ENCODE peak calls at places on chromosomes 3 and 15, in five cellular contexts. T is cardiac muscle cell, E is heart right ventricle, H is pancreas, R is neural progenitor cell. K is an unnamed sample.

GRCh38 chr3:146536681-146537080 is 7.7 kb downstream of the PLSCR1 start:
- DNase-seq in T (peak; percentile 82), E (no peak), H (no peak), R (peak; percentile 17), K (no peak)

GRCh38 chr3:68088216-68088615 is 433.8 kb upstream of the SUCLG2 start:
- DNase-seq in T (no peak), E (no peak), H (no peak), R (no peak), K (no peak)

GRCh38 chr3:111237906-111238305 is 166.3 kb downstream of the NECTIN3 start:
- DNase-seq in T (no peak), E (no peak), H (no peak), R (no peak), K (no peak)

GRCh38 chr15:89461386-89461785 is 35.0 kb downstream of the RHCG start:
- DNase-seq in T (no peak), E (no peak), H (no peak), R (peak; percentile 75), K (peak; percentile 22)

GRCh38 chr3:11583226-11583625 is 60.5 kb downstream of the VGLL4 start:
- DNase-seq in T (peak; percentile 53), E (no peak), H (no peak), R (no peak), K (no peak)

GRCh38 chr3:29176501-29176900 is 104.4 kb upstream of the RBMS3 start:
- DNase-seq in T (no peak), E (peak; percentile 19), H (no peak), R (peak; percentile 70), K (no peak)

GRCh38 chr3:96331341-96331740 is 483.1 kb upstream of the EPHA6 start:
- DNase-seq in T (no peak), E (no peak), H (no peak), R (no peak), K (no peak)

GRCh38 chr3:183193762-183194701 is 31.5 kb upstream of the LAMP3 start:
- DNase-seq in T (no peak), E (no peak), H (no peak), R (no peak), K (no peak)

GRCh38 chr15:101651753-101652097 is 456 bp downstream of the TM2D3 start:
- DNase-seq in T (no peak), E (no peak), H (no peak), R (no peak), K (no peak)

GRCh38 chr3:171349392-171349791 is 110.8 kb downstream of the TNIK start:
- DNase-seq in T (no peak), E (no peak), H (no peak), R (no peak), K (no peak)

GRCh38 chr15:48112242-48112641 is 8.5 kb upstream of the SLC24A5 start:
- DNase-seq in T (peak; percentile 29), E (no peak), H (no peak), R (peak; percentile 73), K (no peak)

GRCh38 chr3:29465836-29466235 is 185.0 kb downstream of the RBMS3 start:
- DNase-seq in T (peak; percentile 39), E (peak; percentile 13), H (no peak), R (no peak), K (no peak)

GRCh38 chr3:139935071-139935865 is at the start of gene CLSTN2:
- DNase-seq in T (peak; percentile 44), E (peak; percentile 64), H (peak; percentile 75), R (peak; percentile 92), K (peak; percentile 91)

GRCh38 chr15:56869573-56869972 is 48.9 kb upstream of the TCF12 start:
- DNase-seq in T (peak; percentile 55), E (peak; percentile 24), H (peak; percentile 28), R (peak; percentile 57), K (peak; percentile 56)

GRCh38 chr3:53764376-53764775 is 81.8 kb downstream of the CHDH start:
- DNase-seq in T (no peak), E (no peak), H (peak; percentile 77), R (no peak), K (no peak)

GRCh38 chr15:77506311-77507150 is 85.8 kb downstream of the HMG20A start:
- DNase-seq in T (peak; percentile 79), E (peak; percentile 91), H (peak; percentile 59), R (no peak), K (no peak)

DNA sequence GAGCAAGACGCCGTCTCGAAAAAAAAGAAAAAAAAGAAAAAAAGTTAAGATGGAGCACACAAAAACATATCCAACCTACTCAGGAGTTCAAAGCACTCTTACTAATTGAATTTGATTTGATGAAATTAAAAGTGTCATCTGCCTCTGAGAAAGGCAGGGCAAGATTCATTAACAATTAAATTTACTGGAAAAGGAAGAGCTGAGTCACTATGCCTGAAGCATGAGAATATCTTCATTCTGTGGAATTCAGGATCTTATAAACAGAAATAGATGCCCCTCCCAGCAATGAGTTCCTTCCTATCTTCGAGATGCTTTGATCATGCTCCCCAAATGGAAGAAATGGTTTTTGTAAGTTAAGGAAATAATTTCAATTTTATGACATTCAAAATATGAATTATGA is 61.0 kb upstream of the ST3GAL6 start:
- DNase-seq in T (no peak), E (no peak), H (no peak), R (no peak), K (no peak)
- H3K27me3 ChIP-seq in T (no peaks in the 10 kb centered on the region), E (no peaks in the 10 kb centered on the region), H (no peaks in the 10 kb centered on the region), R (no peaks in the 10 kb centered on the region), K (no peaks in the 10 kb centered on the region)

DNA sequence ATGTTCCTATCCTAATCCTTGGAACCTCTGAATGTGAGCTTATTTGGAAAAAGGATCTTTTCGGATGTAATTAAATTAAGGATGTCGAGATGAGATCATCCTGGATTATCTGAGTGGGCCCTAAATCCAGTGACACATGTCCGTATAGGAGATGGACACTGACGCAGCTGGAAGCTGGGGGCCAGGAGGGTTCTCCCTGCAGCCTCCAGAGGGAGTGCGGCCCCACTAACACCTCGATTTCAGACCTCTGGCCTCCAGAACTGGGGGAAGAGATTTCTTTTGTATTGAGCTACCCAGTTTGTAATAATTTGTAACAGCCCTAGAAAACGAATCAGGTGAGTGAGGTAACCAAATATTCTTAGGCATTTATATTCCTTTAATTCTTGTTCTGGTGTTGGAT is 2.5 kb downstream of the DNAJB8 start:
- DNase-seq in T (no peak), E (peak; percentile 16), H (no peak), R (no peak), K (no peak)
- H3K27me3 ChIP-seq in T (peaks cover 21% of the 10 kb centered on the region), E (peaks cover 9% of the 10 kb centered on the region), H (no peaks in the 10 kb centered on the region), R (peaks cover 35% of the 10 kb centered on the region), K (no peaks in the 10 kb centered on the region)

GRCh38 chr15:29827421-29827820 is 5.2 kb upstream of the TJP1 start:
- DNase-seq in T (no peak), E (no peak), H (no peak), R (no peak), K (no peak)
- H3K27me3 ChIP-seq in T (no peaks in the 10 kb centered on the region), E (no peaks in the 10 kb centered on the region), H (no peaks in the 10 kb centered on the region), R (peaks cover 16% of the 10 kb centered on the region), K (no peaks in the 10 kb centered on the region)

GRCh38 chr3:99818818-99819217 is 1.2 kb downstream of the CMSS1 start:
- DNase-seq in T (no peak), E (no peak), H (no peak), R (no peak), K (no peak)

GRCh38 chr3:99817047-99817436 is 620 bp upstream of the CMSS1 start:
- DNase-seq in T (no peak), E (no peak), H (no peak), R (peak; percentile 42), K (no peak)

GRCh38 chr3:99817437-99818240 is at the start of gene CMSS1:
- DNase-seq in T (peak; percentile 96), E (peak; percentile 95), H (peak; percentile 95), R (peak; percentile 96), K (peak; percentile 100)
- H3K27me3 ChIP-seq in T (no peaks in the 10 kb centered on the region), E (no peaks in the 10 kb centered on the region), H (no peaks in the 10 kb centered on the region), R (no peaks in the 10 kb centered on the region), K (no peaks in the 10 kb centered on the region)

GRCh38 chr15:69722924-69723323 is 270.3 kb downstream of the RPLP1 start:
- DNase-seq in T (no peak), E (no peak), H (no peak), R (no peak), K (no peak)

GRCh38 chr15:69725210-69725609 is 272.6 kb downstream of the RPLP1 start:
- DNase-seq in T (no peak), E (no peak), H (no peak), R (no peak), K (no peak)

GRCh38 chr15:69725957-69726356 is 273.3 kb downstream of the RPLP1 start:
- DNase-seq in T (no peak), E (peak; percentile 13), H (no peak), R (no peak), K (no peak)

GRCh38 chr15:69723404-69724097 is 270.9 kb downstream of the RPLP1 start:
- DNase-seq in T (no peak), E (no peak), H (no peak), R (peak; percentile 47), K (no peak)

GRCh38 chr15:69724331-69724730 is 271.7 kb downstream of the RPLP1 start:
- DNase-seq in T (no peak), E (no peak), H (no peak), R (no peak), K (no peak)
- H3K27me3 ChIP-seq in T (peaks cover 10% of the 10 kb centered on the region), E (peaks cover 29% of the 10 kb centered on the region), H (no peaks in the 10 kb centered on the region), R (no peaks in the 10 kb centered on the region), K (no peaks in the 10 kb centered on the region)

GRCh38 chr3:148741219-148741618 is 43.5 kb downstream of the AGTR1 start:
- DNase-seq in T (no peak), E (no peak), H (peak; percentile 63), R (no peak), K (no peak)

GRCh38 chr3:148737104-148737525 is 39.4 kb downstream of the AGTR1 start:
- DNase-seq in T (peak; percentile 24), E (no peak), H (no peak), R (no peak), K (no peak)

GRCh38 chr3:148735597-148735996 is 37.9 kb downstream of the AGTR1 start:
- DNase-seq in T (no peak), E (no peak), H (no peak), R (no peak), K (no peak)

GRCh38 chr3:148739720-148740119 is 42.0 kb downstream of the AGTR1 start:
- DNase-seq in T (no peak), E (no peak), H (peak; percentile 63), R (no peak), K (no peak)

GRCh38 chr3:148736086-148736485 is 38.4 kb downstream of the AGTR1 start:
- DNase-seq in T (no peak), E (no peak), H (no peak), R (no peak), K (no peak)
- H3K27me3 ChIP-seq in T (no peaks in the 10 kb centered on the region), E (no peaks in the 10 kb centered on the region), H (no peaks in the 10 kb centered on the region), R (no peaks in the 10 kb centered on the region), K (no peaks in the 10 kb centered on the region)

DNA sequence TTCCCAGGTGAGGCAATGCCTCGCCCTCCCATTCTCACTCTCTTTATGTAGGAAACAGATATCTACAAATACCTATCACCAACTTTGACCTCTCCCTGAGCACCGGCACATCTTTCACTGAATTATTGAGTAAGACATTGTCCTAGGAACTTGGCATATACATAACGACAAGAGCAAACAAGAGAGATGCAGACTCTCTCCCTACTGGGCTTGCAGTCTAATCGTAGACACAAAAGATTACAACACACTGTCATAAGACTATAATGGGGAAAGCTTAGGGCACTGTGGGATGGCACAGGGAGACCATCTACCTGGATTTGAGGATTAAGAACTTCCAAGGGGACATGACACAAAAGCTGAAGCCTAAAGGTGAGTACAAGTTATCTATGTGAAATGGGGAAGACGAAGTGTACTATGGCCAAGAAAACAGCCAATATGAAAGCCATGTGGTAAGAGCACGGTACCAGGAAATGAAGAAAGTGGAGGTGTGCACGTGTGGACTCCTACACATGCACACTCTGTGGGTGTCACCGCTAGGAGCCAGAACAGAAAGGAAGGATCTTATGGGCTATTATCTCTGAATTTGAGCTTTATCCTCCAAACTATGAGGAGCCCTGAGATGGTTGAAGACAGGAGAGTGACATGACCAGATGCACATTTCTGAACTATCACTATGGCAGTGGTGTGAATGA is 218.8 kb upstream of the STRIT1 start:
- DNase-seq in T (no peak), E (no peak), H (no peak), R (no peak), K (no peak)
- H3K27me3 ChIP-seq in T (no peaks in the 10 kb centered on the region), E (no peaks in the 10 kb centered on the region), H (no peaks in the 10 kb centered on the region), R (no peaks in the 10 kb centered on the region), K (no peaks in the 10 kb centered on the region)